ENCODE peak calls at places on chromosomes 4 and X, in five cellular contexts. V is K562, Y is right lobe of liver, F is uterus, C is body of pancreas. D is an unnamed sample.

GRCh38 chr4:145843148-145843547 is 95.5 kb downstream of the ZNF827 start:
- DNase-seq in C (no peak), F (no peak), Y (no peak), V (no peak), D (no peak)

GRCh38 chr4:158261480-158261879 is 51.2 kb downstream of the TMEM144 start:
- DNase-seq in F (no peak), C (no peak), V (no peak), Y (no peak), D (no peak)

GRCh38 chrX:10597871-10598270 is 22.5 kb downstream of the MID1 start:
- DNase-seq in Y (no peak), F (no peak), V (no peak), C (no peak), D (no peak)

GRCh38 chr4:39320381-39321115 is 45.6 kb downstream of the RFC1 start:
- DNase-seq in Y (no peak), V (no peak), C (no peak), F (no peak), D (no peak)

GRCh38 chrX:13898603-13899002 is 81.7 kb upstream of the GPM6B start:
- DNase-seq in F (no peak), V (no peak), Y (no peak), C (no peak), D (no peak)

GRCh38 chrX:151958101-151958500 is 16.4 kb downstream of the GABRE start:
- DNase-seq in V (no peak), Y (no peak), C (no peak), F (no peak), D (no peak)

GRCh38 chr4:574346-575161 is 1.5 kb downstream of the TMEM271 start:
- DNase-seq in V (no peak), F (no peak), Y (no peak), C (no peak), D (no peak)

GRCh38 chrX:107829880-107830279 is 4.2 kb downstream of the MID2 start:
- DNase-seq in V (no peak), F (no peak), Y (no peak), C (no peak), D (no peak)

GRCh38 chr4:9987749-9988346 is 33.4 kb downstream of the SLC2A9 start:
- DNase-seq in C (no peak), F (no peak), Y (no peak), V (no peak), D (no peak)

GRCh38 chrX:12970691-12971202 is 4.2 kb upstream of the TMSB4X start:
- DNase-seq in C (peak; percentile 69), V (no peak), Y (no peak), F (peak; percentile 39), D (peak; percentile 60)

GRCh38 chr4:26782168-26782829 is 78.3 kb upstream of the STIM2 start:
- DNase-seq in Y (no peak), F (no peak), C (no peak), V (peak; percentile 71), D (no peak)

GRCh38 chrX:1472975-1473374 is 20.3 kb upstream of the ASMTL start:
- DNase-seq in Y (no peak), F (no peak), V (no peak), C (no peak), D (no peak)

GRCh38 chr4:128286474-128287158 is 997 bp downstream of the PGRMC2 start:
- DNase-seq in V (peak; percentile 33), C (peak; percentile 59), Y (no peak), F (no peak), D (no peak)

GRCh38 chr4:189385579-189385978 is 555.1 kb upstream of the FRG1 start:
- DNase-seq in Y (no peak), F (no peak), C (no peak), V (no peak), D (no peak)

GRCh38 chr4:110702326-110702725 is 79.4 kb upstream of the PITX2 start:
- DNase-seq in C (no peak), F (no peak), V (no peak), Y (no peak), D (no peak)

GRCh38 chrX:118571829-118572228 is 76.2 kb downstream of the DOCK11 start:
- DNase-seq in V (no peak), Y (no peak), C (no peak), F (no peak), D (peak; percentile 35)

GRCh38 chrX:17052776-17053175 is 106.3 kb downstream of the REPS2 start:
- DNase-seq in V (no peak), F (no peak), C (peak; percentile 29), Y (no peak), D (no peak)

GRCh38 chr4:85776579-85776978 is 301.6 kb downstream of the ARHGAP24 start:
- DNase-seq in F (no peak), C (no peak), Y (no peak), V (no peak), D (no peak)

GRCh38 chr4:123352240-123352945 is 44.2 kb upstream of the SPRY1 start:
- DNase-seq in Y (no peak), C (peak; percentile 16), V (no peak), F (no peak), D (no peak)

GRCh38 chr4:12724520-12724919 is 759.6 kb downstream of the RAB28 start:
- DNase-seq in V (no peak), C (no peak), Y (no peak), F (no peak), D (no peak)

GRCh38 chrX:112651766-112652165 is 28.0 kb downstream of the LHFPL1 start:
- DNase-seq in Y (no peak), F (no peak), C (no peak), V (no peak), D (no peak)

GRCh38 chr4:140930556-140930955 is 174.4 kb upstream of the TBC1D9 start:
- DNase-seq in F (no peak), V (no peak), Y (no peak), C (no peak), D (no peak)

GRCh38 chr4:7967501-7968261 is 28.0 kb upstream of the AFAP1 start:
- DNase-seq in Y (peak; percentile 33), V (no peak), F (no peak), C (no peak), D (peak; percentile 72)

GRCh38 chrX:989959-990510 is 222.4 kb downstream of the CRLF2 start:
- DNase-seq in V (peak; percentile 41), C (peak; percentile 25), Y (peak; percentile 56), F (peak; percentile 82), D (no peak)

GRCh38 chr4:168550071-168550766 is 53.4 kb downstream of the PALLD start:
- DNase-seq in C (no peak), F (no peak), Y (no peak), V (no peak), D (no peak)

GRCh38 chrX:150456466-150456865 is 93.3 kb downstream of the MAMLD1 start:
- DNase-seq in Y (no peak), C (no peak), V (peak; percentile 27), F (no peak), D (no peak)

GRCh38 chrX:103063918-103064434 is at the start of gene BEX1:
- DNase-seq in F (peak; percentile 46), Y (peak; percentile 23), C (peak; percentile 83), V (no peak), D (peak; percentile 77)

GRCh38 chr4:13143704-13144103 is 340.4 kb downstream of the RAB28 start:
- DNase-seq in V (no peak), C (no peak), F (no peak), Y (no peak), D (no peak)

GRCh38 chr4:4838602-4839470 is 20.6 kb upstream of the MSX1 start:
- DNase-seq in C (no peak), F (no peak), V (no peak), Y (no peak), D (no peak)

GRCh38 chr4:168486961-168487820 is 6.9 kb upstream of the DDX60L start:
- DNase-seq in C (no peak), F (no peak), Y (no peak), V (no peak), D (no peak)

GRCh38 chrX:154058207-154058997 is 38.7 kb upstream of the IRAK1 start:
- DNase-seq in C (no peak), Y (no peak), F (no peak), V (no peak), D (no peak)

DNA sequence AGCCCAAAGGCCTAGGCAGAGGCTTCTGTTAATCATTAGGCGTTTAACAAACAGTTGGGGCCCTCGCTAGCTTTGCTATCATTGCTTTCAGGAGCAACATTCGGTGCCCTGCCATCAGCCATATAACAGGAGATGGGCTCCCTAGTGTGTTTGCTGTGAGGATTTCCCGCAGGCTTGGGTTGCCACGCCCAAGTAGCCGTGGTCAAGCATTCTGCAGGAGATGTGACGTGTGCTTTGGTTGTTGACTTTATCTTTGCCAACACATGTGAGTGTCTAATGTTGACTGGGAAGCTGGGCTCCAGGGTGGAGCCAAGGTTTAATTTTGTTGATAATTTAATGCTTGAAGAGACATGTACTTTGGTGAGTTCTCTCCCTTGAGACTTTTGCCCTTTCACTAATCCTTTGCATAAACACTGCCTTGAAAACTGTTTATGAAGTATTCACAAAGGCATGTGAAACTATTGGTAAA is 184.6 kb upstream of the KIT start:
- DNase-seq in C (no peak), V (peak; percentile 76), F (no peak), Y (no peak), D (no peak)
- TF ChIP-seq POLR2A in C (no peak), V (no peak), F (no peak), Y (no peak), D (no peak)

GRCh38 chr4:89049853-89050252 is 7.1 kb downstream of the FAM13A start:
- DNase-seq in V (no peak), C (no peak), Y (no peak), F (no peak), D (no peak)
- H3K27ac ChIP-seq in V (no peak overlapping the region), C (no peak overlapping the region), Y (no peak overlapping the region), F (no peak overlapping the region), D (no peak overlapping the region)

DNA sequence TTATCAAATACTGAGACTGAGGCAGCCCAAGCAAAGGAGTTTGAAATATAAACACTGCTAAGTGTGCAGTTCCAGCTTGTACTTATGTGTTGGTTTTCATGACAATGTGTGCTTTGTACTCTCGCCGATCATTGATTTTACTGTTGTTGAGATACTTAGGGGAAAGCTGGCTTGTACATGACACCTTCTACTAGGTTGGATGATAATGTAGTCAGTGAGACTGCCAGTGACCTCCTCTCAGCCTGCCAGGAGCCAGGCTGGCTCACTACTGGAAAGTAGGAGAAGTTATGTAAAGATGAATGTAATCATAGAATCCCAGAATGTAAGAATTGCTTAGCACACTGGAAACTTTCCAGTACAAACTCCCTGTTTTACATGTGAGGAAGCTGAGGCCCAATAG is 132.0 kb downstream of the AFF2 start:
- DNase-seq in F (no peak), C (no peak), Y (no peak), V (no peak), D (no peak)
- TF ChIP-seq POLR2A in F (no peak), C (no peak), Y (no peak), V (no peak), D (no peak)

GRCh38 chrX:39308126-39308525 is 506.9 kb downstream of the MID1IP1 start:
- DNase-seq in Y (no peak), V (peak; percentile 7), F (no peak), C (no peak), D (no peak)

GRCh38 chrX:39307488-39307887 is 506.2 kb downstream of the MID1IP1 start:
- DNase-seq in V (no peak), C (no peak), Y (no peak), F (no peak), D (no peak)

GRCh38 chrX:39310925-39311324 is 509.7 kb downstream of the MID1IP1 start:
- DNase-seq in F (no peak), Y (no peak), C (no peak), V (no peak), D (no peak)

GRCh38 chrX:39309721-39310152 is 508.5 kb downstream of the MID1IP1 start:
- DNase-seq in V (no peak), Y (no peak), F (peak; percentile 41), C (no peak), D (no peak)

GRCh38 chrX:39309018-39309620 is 507.9 kb downstream of the MID1IP1 start:
- DNase-seq in C (no peak), Y (no peak), V (no peak), F (peak; percentile 51), D (no peak)
- H3K27ac ChIP-seq in C (no peak overlapping the region), Y (no peak overlapping the region), V (no peak overlapping the region), F (peak overlapping the region; percentile 66), D (peak overlapping the region; percentile 3)

GRCh38 chr4:1983053-1983845 is 25.5 kb downstream of the NELFA start:
- DNase-seq in V (no peak), F (no peak), Y (no peak), C (no peak), D (peak; percentile 80)
- TF ChIP-seq POLR2A in V (no peak), F (no peak), Y (no peak), C (no peak), D (no peak)